ENCODE peak calls at places on chromosome X, in ten cellular contexts. One of them, this sample, is unnamed.

GRCh38 chrX:100072286-100072685 is 337.8 kb downstream of the PCDH19 start:
- DNase-seq in NCI-H1436: no peak
- DNase-seq in H4: no peak
- DNase-seq in T follicular helper cell: no peak
- DNase-seq in NCI-H2081: no peak
- DNase-seq in amniotic stem cell: no peak
- DNase-seq in naive thymus-derived CD8-positive, alpha-beta T cell: no peak
- DNase-seq in fibroblast of mammary gland: peak
- DNase-seq in AG20443: no peak
- DNase-seq in retina: no peak
- DNase-seq in this sample: no peak

GRCh38 chrX:85516131-85516530 is 136.7 kb upstream of the POF1B start:
- DNase-seq in NCI-H1436: no peak
- DNase-seq in H4: no peak
- DNase-seq in T follicular helper cell: no peak
- DNase-seq in NCI-H2081: no peak
- DNase-seq in amniotic stem cell: no peak
- DNase-seq in naive thymus-derived CD8-positive, alpha-beta T cell: no peak
- DNase-seq in fibroblast of mammary gland: no peak
- DNase-seq in AG20443: no peak
- DNase-seq in retina: no peak
- DNase-seq in this sample: no peak

GRCh38 chrX:13000311-13000811 is 25.5 kb downstream of the TMSB4X start:
- DNase-seq in NCI-H1436: no peak
- DNase-seq in H4: no peak
- DNase-seq in T follicular helper cell: peak
- DNase-seq in NCI-H2081: peak
- DNase-seq in amniotic stem cell: no peak
- DNase-seq in naive thymus-derived CD8-positive, alpha-beta T cell: no peak
- DNase-seq in fibroblast of mammary gland: no peak
- DNase-seq in AG20443: no peak
- DNase-seq in retina: no peak
- DNase-seq in this sample: no peak

GRCh38 chrX:151814767-151815166 is 80.2 kb downstream of the CNGA2 start:
- DNase-seq in NCI-H1436: no peak
- DNase-seq in H4: no peak
- DNase-seq in T follicular helper cell: no peak
- DNase-seq in NCI-H2081: no peak
- DNase-seq in amniotic stem cell: no peak
- DNase-seq in naive thymus-derived CD8-positive, alpha-beta T cell: no peak
- DNase-seq in fibroblast of mammary gland: no peak
- DNase-seq in AG20443: no peak
- DNase-seq in retina: no peak
- DNase-seq in this sample: no peak

GRCh38 chrX:109485470-109486340 is 3.8 kb upstream of the GUCY2F start:
- DNase-seq in NCI-H1436: peak
- DNase-seq in H4: peak
- DNase-seq in T follicular helper cell: peak
- DNase-seq in NCI-H2081: peak
- DNase-seq in amniotic stem cell: peak
- DNase-seq in naive thymus-derived CD8-positive, alpha-beta T cell: peak
- DNase-seq in fibroblast of mammary gland: peak
- DNase-seq in AG20443: peak
- DNase-seq in retina: peak
- DNase-seq in this sample: peak

GRCh38 chrX:101051549-101052302 is at the start of gene TRMT2B:
- DNase-seq in NCI-H1436: peak
- DNase-seq in H4: peak
- DNase-seq in T follicular helper cell: peak
- DNase-seq in NCI-H2081: peak
- DNase-seq in amniotic stem cell: peak
- DNase-seq in naive thymus-derived CD8-positive, alpha-beta T cell: peak
- DNase-seq in fibroblast of mammary gland: peak
- DNase-seq in AG20443: peak
- DNase-seq in retina: peak
- DNase-seq in this sample: peak

GRCh38 chrX:39850630-39851152 is 247.1 kb downstream of the BCOR start:
- DNase-seq in NCI-H1436: no peak
- DNase-seq in H4: peak
- DNase-seq in T follicular helper cell: no peak
- DNase-seq in NCI-H2081: no peak
- DNase-seq in amniotic stem cell: no peak
- DNase-seq in naive thymus-derived CD8-positive, alpha-beta T cell: no peak
- DNase-seq in fibroblast of mammary gland: peak
- DNase-seq in AG20443: peak
- DNase-seq in retina: no peak
- DNase-seq in this sample: no peak

GRCh38 chrX:41014776-41015175 is 70.5 kb upstream of the USP9X start:
- DNase-seq in NCI-H1436: no peak
- DNase-seq in H4: peak
- DNase-seq in T follicular helper cell: no peak
- DNase-seq in NCI-H2081: no peak
- DNase-seq in amniotic stem cell: no peak
- DNase-seq in naive thymus-derived CD8-positive, alpha-beta T cell: no peak
- DNase-seq in fibroblast of mammary gland: peak
- DNase-seq in AG20443: no peak
- DNase-seq in retina: no peak
- DNase-seq in this sample: no peak

GRCh38 chrX:1713296-1713695 is 98.4 kb downstream of the ASMT start:
- DNase-seq in NCI-H1436: no peak
- DNase-seq in H4: no peak
- DNase-seq in T follicular helper cell: no peak
- DNase-seq in NCI-H2081: no peak
- DNase-seq in amniotic stem cell: no peak
- DNase-seq in naive thymus-derived CD8-positive, alpha-beta T cell: no peak
- DNase-seq in fibroblast of mammary gland: no peak
- DNase-seq in AG20443: no peak
- DNase-seq in retina: no peak
- DNase-seq in this sample: no peak

GRCh38 chrX:154486052-154486395 is 391 bp downstream of the UBL4A start:
- DNase-seq in NCI-H1436: no peak
- DNase-seq in H4: no peak
- DNase-seq in T follicular helper cell: no peak
- DNase-seq in NCI-H2081: no peak
- DNase-seq in amniotic stem cell: no peak
- DNase-seq in naive thymus-derived CD8-positive, alpha-beta T cell: peak
- DNase-seq in fibroblast of mammary gland: no peak
- DNase-seq in AG20443: peak
- DNase-seq in retina: peak
- DNase-seq in this sample: no peak

GRCh38 chrX:69102805-69103204 is 62.4 kb downstream of the PJA1 start:
- DNase-seq in NCI-H1436: no peak
- DNase-seq in H4: no peak
- DNase-seq in T follicular helper cell: no peak
- DNase-seq in NCI-H2081: no peak
- DNase-seq in amniotic stem cell: no peak
- DNase-seq in naive thymus-derived CD8-positive, alpha-beta T cell: no peak
- DNase-seq in fibroblast of mammary gland: peak
- DNase-seq in AG20443: no peak
- DNase-seq in retina: no peak
- DNase-seq in this sample: no peak

GRCh38 chrX:20374866-20375530 is 108.3 kb upstream of the RPS6KA3 start:
- DNase-seq in NCI-H1436: no peak
- DNase-seq in H4: no peak
- DNase-seq in T follicular helper cell: no peak
- DNase-seq in NCI-H2081: no peak
- DNase-seq in amniotic stem cell: no peak
- DNase-seq in naive thymus-derived CD8-positive, alpha-beta T cell: no peak
- DNase-seq in fibroblast of mammary gland: peak
- DNase-seq in AG20443: no peak
- DNase-seq in retina: no peak
- DNase-seq in this sample: no peak

GRCh38 chrX:154712781-154713391 is 38.0 kb downstream of the GAB3 start:
- DNase-seq in NCI-H1436: no peak
- DNase-seq in H4: peak
- DNase-seq in T follicular helper cell: no peak
- DNase-seq in NCI-H2081: no peak
- DNase-seq in amniotic stem cell: no peak
- DNase-seq in naive thymus-derived CD8-positive, alpha-beta T cell: no peak
- DNase-seq in fibroblast of mammary gland: peak
- DNase-seq in AG20443: peak
- DNase-seq in retina: no peak
- DNase-seq in this sample: no peak

GRCh38 chrX:78375894-78376293 is 48.5 kb upstream of the CYSLTR1 start:
- DNase-seq in NCI-H1436: no peak
- DNase-seq in H4: no peak
- DNase-seq in T follicular helper cell: no peak
- DNase-seq in NCI-H2081: no peak
- DNase-seq in amniotic stem cell: no peak
- DNase-seq in naive thymus-derived CD8-positive, alpha-beta T cell: no peak
- DNase-seq in fibroblast of mammary gland: no peak
- DNase-seq in AG20443: no peak
- DNase-seq in retina: no peak
- DNase-seq in this sample: no peak

GRCh38 chrX:150365953-150366911 is 3.1 kb downstream of the MAMLD1 start:
- DNase-seq in NCI-H1436: no peak
- DNase-seq in H4: no peak
- DNase-seq in T follicular helper cell: no peak
- DNase-seq in NCI-H2081: no peak
- DNase-seq in amniotic stem cell: peak
- DNase-seq in naive thymus-derived CD8-positive, alpha-beta T cell: no peak
- DNase-seq in fibroblast of mammary gland: peak
- DNase-seq in AG20443: peak
- DNase-seq in retina: peak
- DNase-seq in this sample: no peak

GRCh38 chrX:112520124-112520523 is 159.6 kb downstream of the LHFPL1 start:
- DNase-seq in NCI-H1436: no peak
- DNase-seq in H4: no peak
- DNase-seq in T follicular helper cell: no peak
- DNase-seq in NCI-H2081: no peak
- DNase-seq in amniotic stem cell: no peak
- DNase-seq in naive thymus-derived CD8-positive, alpha-beta T cell: no peak
- DNase-seq in fibroblast of mammary gland: no peak
- DNase-seq in AG20443: no peak
- DNase-seq in retina: no peak
- DNase-seq in this sample: no peak

GRCh38 chrX:42499620-42500019 is 278.3 kb downstream of the PPP1R2C start:
- DNase-seq in NCI-H1436: no peak
- DNase-seq in H4: no peak
- DNase-seq in T follicular helper cell: no peak
- DNase-seq in NCI-H2081: no peak
- DNase-seq in amniotic stem cell: no peak
- DNase-seq in naive thymus-derived CD8-positive, alpha-beta T cell: no peak
- DNase-seq in fibroblast of mammary gland: no peak
- DNase-seq in AG20443: no peak
- DNase-seq in retina: no peak
- DNase-seq in this sample: no peak

GRCh38 chrX:80246273-80246672 is 174.0 kb upstream of the TENT5D start:
- DNase-seq in NCI-H1436: no peak
- DNase-seq in H4: peak
- DNase-seq in T follicular helper cell: no peak
- DNase-seq in NCI-H2081: no peak
- DNase-seq in amniotic stem cell: no peak
- DNase-seq in naive thymus-derived CD8-positive, alpha-beta T cell: no peak
- DNase-seq in fibroblast of mammary gland: peak
- DNase-seq in AG20443: no peak
- DNase-seq in retina: no peak
- DNase-seq in this sample: no peak

GRCh38 chrX:45771114-45771513 is 570.4 kb upstream of the DIPK2B start:
- DNase-seq in NCI-H1436: no peak
- DNase-seq in H4: peak
- DNase-seq in T follicular helper cell: no peak
- DNase-seq in NCI-H2081: no peak
- DNase-seq in amniotic stem cell: peak
- DNase-seq in naive thymus-derived CD8-positive, alpha-beta T cell: no peak
- DNase-seq in fibroblast of mammary gland: peak
- DNase-seq in AG20443: peak
- DNase-seq in retina: no peak
- DNase-seq in this sample: no peak

GRCh38 chrX:55056820-55057690 is 17.8 kb upstream of the PAGE2B start:
- DNase-seq in NCI-H1436: no peak
- DNase-seq in H4: no peak
- DNase-seq in T follicular helper cell: peak
- DNase-seq in NCI-H2081: no peak
- DNase-seq in amniotic stem cell: no peak
- DNase-seq in naive thymus-derived CD8-positive, alpha-beta T cell: peak
- DNase-seq in fibroblast of mammary gland: peak
- DNase-seq in AG20443: no peak
- DNase-seq in retina: peak
- DNase-seq in this sample: no peak

GRCh38 chrX:107025538-107025937 is 25.5 kb upstream of the MORC4 start:
- DNase-seq in NCI-H1436: peak
- DNase-seq in H4: peak
- DNase-seq in T follicular helper cell: no peak
- DNase-seq in NCI-H2081: peak
- DNase-seq in amniotic stem cell: no peak
- DNase-seq in naive thymus-derived CD8-positive, alpha-beta T cell: no peak
- DNase-seq in fibroblast of mammary gland: peak
- DNase-seq in AG20443: peak
- DNase-seq in retina: peak
- DNase-seq in this sample: peak

GRCh38 chrX:108131471-108131870 is 39.9 kb downstream of the ATG4A start:
- DNase-seq in NCI-H1436: no peak
- DNase-seq in H4: no peak
- DNase-seq in T follicular helper cell: no peak
- DNase-seq in NCI-H2081: no peak
- DNase-seq in amniotic stem cell: no peak
- DNase-seq in naive thymus-derived CD8-positive, alpha-beta T cell: no peak
- DNase-seq in fibroblast of mammary gland: no peak
- DNase-seq in AG20443: no peak
- DNase-seq in retina: no peak
- DNase-seq in this sample: no peak

GRCh38 chrX:18874560-18875255 is 109.2 kb downstream of the PHKA2 start:
- DNase-seq in NCI-H1436: no peak
- DNase-seq in H4: no peak
- DNase-seq in T follicular helper cell: no peak
- DNase-seq in NCI-H2081: no peak
- DNase-seq in amniotic stem cell: no peak
- DNase-seq in naive thymus-derived CD8-positive, alpha-beta T cell: no peak
- DNase-seq in fibroblast of mammary gland: no peak
- DNase-seq in AG20443: no peak
- DNase-seq in retina: no peak
- DNase-seq in this sample: no peak

GRCh38 chrX:73855546-73855945 is 292.5 kb downstream of the CHIC1 start:
- DNase-seq in NCI-H1436: peak
- DNase-seq in H4: peak
- DNase-seq in T follicular helper cell: peak
- DNase-seq in NCI-H2081: peak
- DNase-seq in amniotic stem cell: peak
- DNase-seq in naive thymus-derived CD8-positive, alpha-beta T cell: peak
- DNase-seq in fibroblast of mammary gland: peak
- DNase-seq in AG20443: peak
- DNase-seq in retina: peak
- DNase-seq in this sample: peak

GRCh38 chrX:139077303-139078131 is 366.0 kb upstream of the FGF13 start:
- DNase-seq in NCI-H1436: no peak
- DNase-seq in H4: peak
- DNase-seq in T follicular helper cell: no peak
- DNase-seq in NCI-H2081: no peak
- DNase-seq in amniotic stem cell: no peak
- DNase-seq in naive thymus-derived CD8-positive, alpha-beta T cell: no peak
- DNase-seq in fibroblast of mammary gland: peak
- DNase-seq in AG20443: peak
- DNase-seq in retina: no peak
- DNase-seq in this sample: no peak

GRCh38 chrX:115897956-115898355 is 272.6 kb upstream of the AGTR2 start:
- DNase-seq in NCI-H1436: no peak
- DNase-seq in H4: no peak
- DNase-seq in T follicular helper cell: no peak
- DNase-seq in NCI-H2081: no peak
- DNase-seq in amniotic stem cell: no peak
- DNase-seq in naive thymus-derived CD8-positive, alpha-beta T cell: no peak
- DNase-seq in fibroblast of mammary gland: no peak
- DNase-seq in AG20443: no peak
- DNase-seq in retina: no peak
- DNase-seq in this sample: no peak

This sample was measured in NT2/D1.